ENCODE peak calls at places on chromosomes 6 and 20, in eight cellular contexts. Q is cardiac fibroblast; V is activated CD8-positive, alpha-beta memory T cell treated with anti-CD3 and anti-CD28 coated beads, Interleukin-2, amount 10 ng/mL, durations not matched to agents 7 days and 5 days; P is astrocyte of the spinal cord; D is posterior vena cava; F is aorta; O is tibial artery; C is activated naive CD4-positive, alpha-beta T cell treated with anti-CD3 and anti-CD28 coated beads for 36 hours. M is an unnamed sample.

GRCh38 chr6:73774311-73774766 is 78.3 kb downstream of the CD109 start:
- DNase-seq in Q (peak; percentile 97), V (no peak), P (peak; percentile 97), D (no peak), F (no peak), O (peak; percentile 25), C (no peak), M (no peak)

GRCh38 chr20:36306557-36307411 is 645 bp downstream of the DLGAP4 start:
- DNase-seq in Q (no peak), V (peak; percentile 34), P (no peak), D (no peak), F (no peak), O (no peak), C (no peak), M (no peak)

GRCh38 chr20:3811421-3812258 is 8.7 kb upstream of the AP5S1 start:
- DNase-seq in Q (peak; percentile 100), V (peak; percentile 93), P (peak; percentile 100), D (peak; percentile 99), F (peak; percentile 99), O (peak; percentile 98), C (peak; percentile 97), M (peak; percentile 99)

GRCh38 chr6:148548065-148548748 is 198.6 kb upstream of the UST start:
- DNase-seq in Q (peak; percentile 86), V (no peak), P (peak; percentile 14), D (no peak), F (no peak), O (no peak), C (no peak), M (no peak)

GRCh38 chr6:98335594-98335993 is 498.8 kb upstream of the POU3F2 start:
- DNase-seq in Q (no peak), V (no peak), P (no peak), D (no peak), F (no peak), O (no peak), C (no peak), M (no peak)

GRCh38 chr6:136113736-136114173 is 136.4 kb downstream of the MTFR2 start:
- DNase-seq in Q (peak; percentile 95), V (no peak), P (peak; percentile 83), D (no peak), F (no peak), O (peak; percentile 41), C (peak; percentile 13), M (peak; percentile 17)

GRCh38 chr20:57600324-57601210 is 19.7 kb downstream of the ZBP1 start:
- DNase-seq in Q (no peak), V (peak; percentile 59), P (no peak), D (no peak), F (peak; percentile 33), O (no peak), C (no peak), M (peak; percentile 25)

GRCh38 chr6:169162249-169162967 is 91.2 kb downstream of the THBS2 start:
- DNase-seq in Q (no peak), V (peak; percentile 34), P (no peak), D (peak; percentile 80), F (no peak), O (no peak), C (no peak), M (peak; percentile 52)

GRCh38 chr6:142416179-142416578 is 114.4 kb downstream of the ADGRG6 start:
- DNase-seq in Q (peak; percentile 95), V (no peak), P (peak; percentile 98), D (peak; percentile 57), F (no peak), O (no peak), C (no peak), M (no peak)

GRCh38 chr20:9996944-9997343 is 37.8 kb upstream of the ANKEF1 start:
- DNase-seq in Q (no peak), V (no peak), P (no peak), D (no peak), F (no peak), O (no peak), C (no peak), M (no peak)

GRCh38 chr20:35583636-35584560 is 31.7 kb upstream of the SPAG4 start:
- DNase-seq in Q (no peak), V (no peak), P (no peak), D (no peak), F (no peak), O (no peak), C (no peak), M (peak; percentile 41)

GRCh38 chr6:1472643-1473042 is 83.3 kb downstream of the FOXF2 start:
- DNase-seq in Q (no peak), V (no peak), P (no peak), D (no peak), F (no peak), O (no peak), C (no peak), M (no peak)

GRCh38 chr20:19710336-19710721 is 47.7 kb upstream of the RIN2 start:
- DNase-seq in Q (peak; percentile 16), V (no peak), P (peak; percentile 22), D (no peak), F (no peak), O (no peak), C (no peak), M (no peak)

GRCh38 chr6:128767150-128767549 is 115.8 kb upstream of the LAMA2 start:
- DNase-seq in Q (no peak), V (no peak), P (no peak), D (no peak), F (no peak), O (no peak), C (no peak), M (no peak)

GRCh38 chr6:41630946-41631345 is 7.3 kb upstream of the MDFI start:
- DNase-seq in Q (no peak), V (no peak), P (no peak), D (peak; percentile 66), F (no peak), O (no peak), C (no peak), M (no peak)

GRCh38 chr6:64696053-64696452 is 1011.0 kb downstream of the EYS start:
- DNase-seq in Q (no peak), V (no peak), P (no peak), D (no peak), F (no peak), O (no peak), C (no peak), M (no peak)

GRCh38 chr20:17967595-17968365 is 814 bp downstream of the SNX5 start:
- DNase-seq in Q (peak; percentile 59), V (no peak), P (peak; percentile 59), D (no peak), F (no peak), O (peak; percentile 35), C (peak; percentile 41), M (no peak)

GRCh38 chr6:98579089-98579488 is 255.3 kb upstream of the POU3F2 start:
- DNase-seq in Q (no peak), V (no peak), P (no peak), D (no peak), F (no peak), O (no peak), C (no peak), M (no peak)

GRCh38 chr20:51660741-51661608 is 107.2 kb downstream of the ATP9A start:
- DNase-seq in Q (peak; percentile 69), V (no peak), P (peak; percentile 88), D (no peak), F (no peak), O (no peak), C (no peak), M (no peak)

GRCh38 chr6:106770081-106770480 is 140.7 kb downstream of the QRSL1 start:
- DNase-seq in Q (no peak), V (no peak), P (no peak), D (no peak), F (no peak), O (no peak), C (no peak), M (no peak)

GRCh38 chr20:49518576-49518975 is 36.1 kb upstream of the KCNB1 start:
- DNase-seq in Q (no peak), V (no peak), P (no peak), D (no peak), F (no peak), O (no peak), C (no peak), M (no peak)

GRCh38 chr6:17352302-17352701 is 41.1 kb upstream of the CAP2 start:
- DNase-seq in Q (no peak), V (no peak), P (no peak), D (no peak), F (no peak), O (no peak), C (no peak), M (no peak)

GRCh38 chr6:43645613-43645964 is 753 bp downstream of the RSPH9 start:
- DNase-seq in Q (no peak), V (no peak), P (no peak), D (no peak), F (no peak), O (no peak), C (no peak), M (no peak)

GRCh38 chr20:23246682-23247664 is 103.6 kb upstream of the NXT1 start:
- DNase-seq in Q (peak; percentile 49), V (peak; percentile 16), P (no peak), D (peak; percentile 87), F (no peak), O (peak; percentile 41), C (no peak), M (peak; percentile 77)

M was measured in psoas muscle.